ENCODE peak calls at places on chromosomes 1 and 21, in six cellular contexts. F is neural crest cell; Y is CD8-positive, alpha-beta T cell; T is stimulated activated CD4-positive, alpha-beta T cell treated with anti-CD3 and anti-CD28 coated beads, Interleukin-12 subunit alpha, Interleukin-12 subunit beta, amount 100 ng/mL, for 24 hours; B is mammary epithelial cell; G is stimulated activated CD8-positive, alpha-beta memory T cell treated with anti-CD3 and anti-CD28 coated beads, Interleukin-4, amount 100 ng/mL, for 24 hours. U is an unnamed sample.
A peak's percentile ranks its signal among the peaks of the same experiment; 100 is the strongest.

GRCh38 chr1:78540056-78540455 is 49.3 kb downstream of the PTGFR start:
- DNase-seq in F (no peak), Y (no peak), T (no peak), B (no peak), G (no peak), U (no peak)

GRCh38 chr21:27129215-27129614 is 162.3 kb upstream of the ADAMTS5 start:
- DNase-seq in F (no peak), Y (no peak), T (no peak), B (no peak), G (no peak), U (no peak)

GRCh38 chr1:98749152-98749756 is 87.7 kb downstream of the SNX7 start:
- DNase-seq in F (no peak), Y (no peak), T (no peak), B (no peak), G (no peak), U (no peak)

GRCh38 chr21:46081862-46082637 is 15.9 kb upstream of the COL6A2 start:
- DNase-seq in F (no peak), Y (no peak), T (no peak), B (no peak), G (no peak), U (no peak)

GRCh38 chr1:4756851-4757580 is 102.6 kb downstream of the AJAP1 start:
- DNase-seq in F (no peak), Y (no peak), T (no peak), B (no peak), G (no peak), U (no peak)

GRCh38 chr1:234281826-234282489 is 91.3 kb upstream of the COA6 start:
- DNase-seq in F (peak; percentile 15), Y (no peak), T (no peak), B (no peak), G (no peak), U (no peak)

GRCh38 chr1:77031101-77031662 is 163.9 kb downstream of the ST6GALNAC5 start:
- DNase-seq in F (no peak), Y (no peak), T (no peak), B (peak; percentile 59), G (no peak), U (no peak)

GRCh38 chr1:111290640-111291039 is at the start of gene CHIA:
- DNase-seq in F (no peak), Y (no peak), T (no peak), B (peak; percentile 47), G (no peak), U (no peak)

GRCh38 chr1:50959303-50959912 is 659 bp downstream of the FAF1 start:
- DNase-seq in F (peak; percentile 7), Y (peak; percentile 51), T (peak; percentile 22), B (peak; percentile 55), G (no peak), U (no peak)

GRCh38 chr1:108590436-108590835 is 30.5 kb downstream of the EEIG2 start:
- DNase-seq in F (no peak), Y (no peak), T (no peak), B (no peak), G (no peak), U (peak; percentile 8)

GRCh38 chr1:62131093-62131725 is 63.4 kb upstream of the L1TD1 start:
- DNase-seq in F (peak; percentile 37), Y (no peak), T (no peak), B (peak; percentile 25), G (no peak), U (no peak)

GRCh38 chr1:208841396-208841795 is 597.2 kb upstream of the PLXNA2 start:
- DNase-seq in F (no peak), Y (no peak), T (no peak), B (no peak), G (no peak), U (no peak)

GRCh38 chr21:34202553-34203332 is 129.4 kb downstream of the MRPS6 start:
- DNase-seq in F (peak; percentile 26), Y (no peak), T (no peak), B (no peak), G (no peak), U (no peak)

GRCh38 chr1:43979528-43980254 is 681 bp downstream of the B4GALT2 start:
- DNase-seq in F (peak; percentile 35), Y (no peak), T (no peak), B (peak; percentile 53), G (no peak), U (no peak)

GRCh38 chr21:43188712-43189151 is 19.9 kb downstream of the CRYAA start:
- DNase-seq in F (no peak), Y (no peak), T (no peak), B (no peak), G (no peak), U (no peak)

GRCh38 chr21:28936721-28937120 is 56.0 kb downstream of the LTN1 start:
- DNase-seq in F (no peak), Y (no peak), T (no peak), B (no peak), G (no peak), U (no peak)

GRCh38 chr21:37176716-37177115 is 90.4 kb downstream of the VPS26C start:
- DNase-seq in F (no peak), Y (no peak), T (no peak), B (peak; percentile 79), G (no peak), U (no peak)

GRCh38 chr1:227947678-227948492 is at the start of gene WNT9A:
- DNase-seq in F (peak; percentile 51), Y (no peak), T (no peak), B (peak; percentile 48), G (no peak), U (no peak)

GRCh38 chr1:22141948-22142314 is 966 bp downstream of the WNT4 start:
- DNase-seq in F (no peak), Y (no peak), T (no peak), B (no peak), G (no peak), U (no peak)

GRCh38 chr21:17461014-17461413 is 51.8 kb upstream of the CXADR start:
- DNase-seq in F (no peak), Y (no peak), T (no peak), B (peak; percentile 70), G (no peak), U (no peak)

GRCh38 chr1:27538793-27539192 is 48.8 kb upstream of the WASF2 start:
- DNase-seq in F (no peak), Y (no peak), T (no peak), B (peak; percentile 85), G (no peak), U (no peak)

GRCh38 chr1:119294728-119295127 is 73.9 kb upstream of the HAO2 start:
- DNase-seq in F (no peak), Y (no peak), T (no peak), B (no peak), G (no peak), U (no peak)

GRCh38 chr1:37439672-37439995 is 34.7 kb upstream of the ZC3H12A start:
- DNase-seq in F (no peak), Y (no peak), T (no peak), B (no peak), G (no peak), U (no peak)

GRCh38 chr1:24437631-24438396 is 22.2 kb downstream of the NIPAL3 start:
- DNase-seq in F (no peak), Y (no peak), T (no peak), B (no peak), G (no peak), U (no peak)

GRCh38 chr1:2279882-2280281 is 51.8 kb downstream of the SKI start:
- DNase-seq in F (no peak), Y (peak; percentile 31), T (no peak), B (no peak), G (no peak), U (no peak)

GRCh38 chr1:54816951-54817350 is 15.8 kb upstream of the TTC22 start:
- DNase-seq in F (no peak), Y (no peak), T (no peak), B (no peak), G (no peak), U (no peak)

GRCh38 chr1:21603177-21604138 is 65.7 kb downstream of the RAP1GAP start:
- DNase-seq in F (no peak), Y (peak; percentile 4), T (no peak), B (no peak), G (no peak), U (no peak)

U was measured in T-helper 1 cell.